ENCODE peak calls at places on chromosomes 1 and 21, in seven cellular contexts. O is heart right ventricle; Y is SIG-M5; C is activated T-cell treated with anti-CD3 and anti-CD28 coated beads for 1 hour; M is naive thymus-derived CD4-positive, alpha-beta T cell; Z is activated CD4-positive, alpha-beta T cell treated with anti-CD3 and anti-CD28 coated beads, Interleukin-2, amount 10 ng/mL, durations not matched to agents 7 days and 5 days; X is HuH-7.5. N is an unnamed sample.

GRCh38 chr1:161427733-161428516 is 60.2 kb upstream of the CFAP126 start:
- DNase-seq in O (no peak), Y (no peak), C (no peak), M (peak), Z (peak), X (peak), N (peak)

GRCh38 chr1:9680828-9681227 is 29.3 kb downstream of the PIK3CD start:
- DNase-seq in O (no peak), Y (no peak), C (no peak), M (no peak), Z (no peak), X (no peak), N (no peak)

GRCh38 chr21:26140185-26140584 is 30.4 kb downstream of the APP start:
- DNase-seq in O (peak), Y (no peak), C (no peak), M (no peak), Z (no peak), X (peak), N (no peak)

GRCh38 chr1:156153362-156153761 is at the start of gene SEMA4A:
- DNase-seq in O (no peak), Y (no peak), C (no peak), M (no peak), Z (no peak), X (peak), N (no peak)

GRCh38 chr1:29186252-29186651 is 4.6 kb upstream of the SRSF4 start:
- DNase-seq in O (no peak), Y (no peak), C (no peak), M (no peak), Z (no peak), X (peak), N (peak)

GRCh38 chr21:45204395-45204794 is 83.3 kb downstream of the POFUT2 start:
- DNase-seq in O (no peak), Y (no peak), C (no peak), M (no peak), Z (no peak), X (no peak), N (no peak)

GRCh38 chr1:26994020-26994745 is 691 bp downstream of the TRNP1 start:
- DNase-seq in O (no peak), Y (no peak), C (peak), M (no peak), Z (peak), X (no peak), N (no peak)

GRCh38 chr1:18400347-18401102 is 80.2 kb upstream of the KLHDC7A start:
- DNase-seq in O (no peak), Y (no peak), C (no peak), M (no peak), Z (no peak), X (no peak), N (no peak)

GRCh38 chr1:98398649-98399048 is 262.9 kb upstream of the SNX7 start:
- DNase-seq in O (no peak), Y (no peak), C (no peak), M (no peak), Z (no peak), X (no peak), N (no peak)

GRCh38 chr1:45876000-45876399 is 72.6 kb downstream of the MAST2 start:
- DNase-seq in O (no peak), Y (no peak), C (no peak), M (no peak), Z (no peak), X (no peak), N (no peak)

GRCh38 chr1:243388276-243388675 is 132.4 kb downstream of the SDCCAG8 start:
- DNase-seq in O (no peak), Y (no peak), C (no peak), M (no peak), Z (no peak), X (no peak), N (no peak)

GRCh38 chr1:80645621-80646020 is 1155.1 kb upstream of the ADGRL2 start:
- DNase-seq in O (no peak), Y (no peak), C (no peak), M (no peak), Z (no peak), X (no peak), N (no peak)

GRCh38 chr1:109113787-109114568 is at the start of gene ELAPOR1:
- DNase-seq in O (no peak), Y (no peak), C (peak), M (peak), Z (peak), X (no peak), N (no peak)

GRCh38 chr1:37851782-37852210 is 7.6 kb downstream of the MTF1 start:
- DNase-seq in O (no peak), Y (peak), C (no peak), M (no peak), Z (no peak), X (no peak), N (no peak)

GRCh38 chr1:22920734-22921451 is 51.8 kb downstream of the LACTBL1 start:
- DNase-seq in O (no peak), Y (no peak), C (no peak), M (no peak), Z (no peak), X (no peak), N (no peak)

GRCh38 chr1:116325922-116326321 is 47.1 kb upstream of the ATP1A1 start:
- DNase-seq in O (no peak), Y (no peak), C (peak), M (peak), Z (peak), X (no peak), N (no peak)

GRCh38 chr1:205543351-205544305 is 39.2 kb downstream of the CDK18 start:
- DNase-seq in O (peak), Y (no peak), C (no peak), M (no peak), Z (no peak), X (no peak), N (no peak)

GRCh38 chr1:99363531-99363930 is 99.2 kb downstream of the PLPPR4 start:
- DNase-seq in O (no peak), Y (no peak), C (no peak), M (no peak), Z (no peak), X (no peak), N (no peak)

GRCh38 chr1:157304271-157304670 is 166.1 kb upstream of the ETV3 start:
- DNase-seq in O (no peak), Y (no peak), C (no peak), M (no peak), Z (no peak), X (no peak), N (no peak)

GRCh38 chr1:29706936-29707335 is 470.6 kb downstream of the PTPRU start:
- DNase-seq in O (no peak), Y (no peak), C (no peak), M (no peak), Z (peak), X (no peak), N (no peak)

GRCh38 chr1:28545246-28545628 is 7.6 kb upstream of the TRNAU1AP start:
- DNase-seq in O (no peak), Y (no peak), C (no peak), M (no peak), Z (no peak), X (no peak), N (no peak)

GRCh38 chr1:225653463-225654276 is 747 bp upstream of the ENAH start:
- DNase-seq in O (peak), Y (no peak), C (no peak), M (no peak), Z (peak), X (peak), N (peak)

GRCh38 chr1:247043406-247043805 is 35.2 kb downstream of the ZNF670 start:
- DNase-seq in O (no peak), Y (no peak), C (no peak), M (no peak), Z (no peak), X (no peak), N (no peak)

GRCh38 chr1:43750083-43750482 is 42.7 kb downstream of the ST3GAL3 start:
- DNase-seq in O (no peak), Y (no peak), C (no peak), M (no peak), Z (no peak), X (no peak), N (no peak)

GRCh38 chr1:25008192-25008485 is 78.1 kb upstream of the RUNX3 start:
- DNase-seq in O (no peak), Y (no peak), C (no peak), M (no peak), Z (no peak), X (no peak), N (no peak)

GRCh38 chr1:247401310-247402098 is 14.5 kb upstream of the NLRP3 start:
- DNase-seq in O (no peak), Y (no peak), C (no peak), M (no peak), Z (no peak), X (no peak), N (peak)